ENCODE peak calls at places on chromosomes 6 and 20, in six cellular contexts. R, T, E, Q, I and L are unnamed samples.

GRCh38 chr6:54188832-54189231 is 77.6 kb downstream of the MLIP start:
- DNase-seq in I (no peak), E (no peak), T (no peak), Q (no peak), R (no peak), L (no peak)

GRCh38 chr6:30836431-30836866 is 47.9 kb upstream of the DDR1 start:
- DNase-seq in R (no peak), E (no peak), Q (no peak), T (no peak), I (no peak), L (peak; percentile 50)

GRCh38 chr20:13990465-13990864 is at the start of gene SEL1L2:
- DNase-seq in E (no peak), I (no peak), T (no peak), Q (peak; percentile 28), R (no peak), L (no peak)

GRCh38 chr6:56311086-56311485 is 63.7 kb upstream of the COL21A1 start:
- DNase-seq in I (no peak), R (no peak), E (no peak), Q (no peak), T (no peak), L (no peak)

GRCh38 chr6:88480822-88481221 is 314.7 kb upstream of the CNR1 start:
- DNase-seq in T (no peak), E (no peak), Q (no peak), I (no peak), R (no peak), L (no peak)

GRCh38 chr20:47038581-47039560 is 144.2 kb downstream of the EYA2 start:
- DNase-seq in R (no peak), T (no peak), I (no peak), Q (no peak), E (no peak), L (no peak)

GRCh38 chr20:46970937-46971630 is 76.4 kb downstream of the EYA2 start:
- DNase-seq in E (no peak), R (peak; percentile 94), Q (no peak), I (no peak), T (peak; percentile 32), L (no peak)

GRCh38 chr20:36102809-36103596 is 51.5 kb upstream of the EPB41L1 start:
- DNase-seq in T (no peak), R (peak; percentile 35), E (no peak), I (no peak), Q (no peak), L (no peak)

GRCh38 chr6:43833223-43833995 is 63.4 kb downstream of the VEGFA start:
- DNase-seq in I (no peak), T (no peak), E (no peak), Q (no peak), R (no peak), L (peak; percentile 81)

GRCh38 chr6:32852844-32853540 is 512 bp downstream of the TAP1 start:
- DNase-seq in T (peak; percentile 76), I (peak; percentile 54), R (peak; percentile 19), E (peak; percentile 80), Q (peak; percentile 24), L (peak; percentile 59)

GRCh38 chr6:142152731-142153130 is 5.7 kb downstream of the VTA1 start:
- DNase-seq in Q (no peak), R (no peak), T (no peak), I (no peak), E (no peak), L (no peak)

GRCh38 chr20:45294659-45295058 is 12.0 kb upstream of the RBPJL start:
- DNase-seq in T (no peak), I (no peak), R (no peak), E (no peak), Q (no peak), L (no peak)

GRCh38 chr6:6746970-6747338 is 158.4 kb downstream of the LY86 start:
- DNase-seq in Q (no peak), R (no peak), T (no peak), E (no peak), I (no peak), L (no peak)

GRCh38 chr20:17809714-17810631 is 110.2 kb downstream of the BANF2 start:
- DNase-seq in T (no peak), E (no peak), I (no peak), R (no peak), Q (no peak), L (no peak)

GRCh38 chr20:20946122-20946759 is 159.9 kb downstream of the LINC00237 start:
- DNase-seq in E (no peak), R (no peak), T (no peak), Q (no peak), I (no peak), L (no peak)

GRCh38 chr20:39910536-39910935 is 778.5 kb downstream of the MAFB start:
- DNase-seq in R (no peak), E (no peak), I (no peak), Q (no peak), T (no peak), L (peak; percentile 12)

GRCh38 chr20:47867831-47868230 is 82.5 kb upstream of the SULF2 start:
- DNase-seq in R (no peak), Q (no peak), T (no peak), E (no peak), I (no peak), L (no peak)

GRCh38 chr20:4130404-4131189 is 115.2 kb upstream of the RNF24 start:
- DNase-seq in E (no peak), Q (no peak), I (no peak), T (peak; percentile 70), R (peak; percentile 90), L (no peak)

GRCh38 chr6:125031385-125031784 is 69.1 kb downstream of the RNF217 start:
- DNase-seq in E (no peak), R (no peak), I (no peak), T (no peak), Q (no peak), L (no peak)